ENCODE peak calls at places on chromosome 21, in seven cellular contexts. One of them, this sample, is unnamed.
A peak's percentile ranks its signal among the peaks of the same experiment; 100 is the strongest.

GRCh38 chr21:33761104-33762036 is 119.1 kb downstream of the ITSN1 start:
- DNase-seq in A549: peak; percentile 46
- DNase-seq in globus pallidus: peak; percentile 54
- DNase-seq in AG08395: peak; percentile 86
- DNase-seq in choroid plexus epithelial cell: peak; percentile 99
- DNase-seq in glutamatergic neuron: peak; percentile 38
- DNase-seq in endothelial cell: peak; percentile 14
- DNase-seq in this sample: peak; percentile 97

GRCh38 chr21:43910460-43910859 is 45.4 kb downstream of the AGPAT3 start:
- DNase-seq in AG08395: no peak
- DNase-seq in glutamatergic neuron: no peak
- DNase-seq in endothelial cell: no peak
- DNase-seq in choroid plexus epithelial cell: no peak
- DNase-seq in A549: no peak
- DNase-seq in globus pallidus: no peak
- DNase-seq in this sample: no peak

GRCh38 chr21:33734818-33735217 is 92.5 kb downstream of the ITSN1 start:
- DNase-seq in glutamatergic neuron: no peak
- DNase-seq in A549: no peak
- DNase-seq in AG08395: no peak
- DNase-seq in endothelial cell: no peak
- DNase-seq in globus pallidus: no peak
- DNase-seq in choroid plexus epithelial cell: no peak
- DNase-seq in this sample: no peak

GRCh38 chr21:42157606-42158310 is 61.2 kb upstream of the ABCG1 start:
- DNase-seq in AG08395: no peak
- DNase-seq in globus pallidus: no peak
- DNase-seq in A549: no peak
- DNase-seq in choroid plexus epithelial cell: no peak
- DNase-seq in glutamatergic neuron: no peak
- DNase-seq in endothelial cell: no peak
- DNase-seq in this sample: no peak

GRCh38 chr21:26405735-26406361 is 167.2 kb downstream of the CYYR1 start:
- DNase-seq in glutamatergic neuron: no peak
- DNase-seq in A549: peak; percentile 4
- DNase-seq in choroid plexus epithelial cell: peak; percentile 87
- DNase-seq in AG08395: peak; percentile 83
- DNase-seq in globus pallidus: peak; percentile 13
- DNase-seq in endothelial cell: no peak
- DNase-seq in this sample: peak; percentile 88

GRCh38 chr21:44415073-44416025 is 40.0 kb upstream of the LRRC3 start:
- DNase-seq in endothelial cell: no peak
- DNase-seq in choroid plexus epithelial cell: no peak
- DNase-seq in globus pallidus: no peak
- DNase-seq in A549: no peak
- DNase-seq in glutamatergic neuron: no peak
- DNase-seq in AG08395: no peak
- DNase-seq in this sample: no peak

GRCh38 chr21:34569381-34569979 is 45.4 kb downstream of the RCAN1 start:
- DNase-seq in A549: no peak
- DNase-seq in AG08395: no peak
- DNase-seq in glutamatergic neuron: no peak
- DNase-seq in choroid plexus epithelial cell: no peak
- DNase-seq in globus pallidus: no peak
- DNase-seq in endothelial cell: no peak
- DNase-seq in this sample: no peak

GRCh38 chr21:44375281-44375651 is 21.8 kb downstream of the TRPM2 start:
- DNase-seq in globus pallidus: peak; percentile 11
- DNase-seq in AG08395: no peak
- DNase-seq in A549: no peak
- DNase-seq in choroid plexus epithelial cell: no peak
- DNase-seq in glutamatergic neuron: no peak
- DNase-seq in endothelial cell: no peak
- DNase-seq in this sample: no peak

GRCh38 chr21:45129231-45129923 is 55.0 kb downstream of the ADARB1 start:
- DNase-seq in endothelial cell: no peak
- DNase-seq in glutamatergic neuron: no peak
- DNase-seq in globus pallidus: no peak
- DNase-seq in choroid plexus epithelial cell: no peak
- DNase-seq in AG08395: peak; percentile 35
- DNase-seq in A549: no peak
- DNase-seq in this sample: no peak

GRCh38 chr21:28227881-28228623 is 764.6 kb downstream of the LTN1 start:
- DNase-seq in A549: no peak
- DNase-seq in choroid plexus epithelial cell: peak; percentile 59
- DNase-seq in glutamatergic neuron: no peak
- DNase-seq in endothelial cell: no peak
- DNase-seq in AG08395: no peak
- DNase-seq in globus pallidus: no peak
- DNase-seq in this sample: peak; percentile 71

GRCh38 chr21:34011660-34012059 is 61.7 kb upstream of the MRPS6 start:
- DNase-seq in endothelial cell: no peak
- DNase-seq in A549: no peak
- DNase-seq in glutamatergic neuron: no peak
- DNase-seq in globus pallidus: no peak
- DNase-seq in AG08395: no peak
- DNase-seq in choroid plexus epithelial cell: no peak
- DNase-seq in this sample: peak; percentile 16

GRCh38 chr21:25457411-25457810 is 149.9 kb downstream of the MRPL39 start:
- DNase-seq in A549: no peak
- DNase-seq in glutamatergic neuron: no peak
- DNase-seq in endothelial cell: no peak
- DNase-seq in choroid plexus epithelial cell: peak; percentile 90
- DNase-seq in globus pallidus: no peak
- DNase-seq in AG08395: peak; percentile 57
- DNase-seq in this sample: peak; percentile 77

This sample was measured in amniotic epithelial cell.